ENCODE peak calls at places on chromosomes 2 and 18, in seven cellular contexts. Z is ovary, W is astrocyte, M is spleen, Q is fibroblast of mammary gland, H is left lung, S is GM06990. L is an unnamed sample.

GRCh38 chr18:75016025-75016717 is 192.8 kb downstream of the PTGR3 start:
- DNase-seq in Z (no peak), W (no peak), M (no peak), Q (no peak), H (no peak), S (peak; percentile 39), L (no peak)

GRCh38 chr2:61456746-61457420 is 14.0 kb downstream of the USP34 start:
- DNase-seq in Z (no peak), W (no peak), M (no peak), Q (no peak), H (no peak), S (no peak), L (no peak)

GRCh38 chr2:163610817-163611556 is 124.8 kb downstream of the FIGN start:
- DNase-seq in Z (no peak), W (no peak), M (no peak), Q (peak; percentile 5), H (no peak), S (no peak), L (no peak)

GRCh38 chr18:58194028-58194427 is 150.0 kb downstream of the NEDD4L start:
- DNase-seq in Z (no peak), W (no peak), M (no peak), Q (no peak), H (no peak), S (no peak), L (no peak)

GRCh38 chr2:197873293-197873701 is 68.9 kb downstream of the PLCL1 start:
- DNase-seq in Z (no peak), W (peak; percentile 78), M (no peak), Q (peak; percentile 81), H (no peak), S (no peak), L (no peak)

GRCh38 chr2:189821953-189822748 is 37.9 kb downstream of the PMS1 start:
- DNase-seq in Z (no peak), W (peak; percentile 25), M (peak; percentile 75), Q (peak; percentile 61), H (peak; percentile 72), S (peak; percentile 9), L (peak; percentile 79)

GRCh38 chr2:5250482-5250881 is 441.7 kb upstream of the SOX11 start:
- DNase-seq in Z (no peak), W (peak; percentile 12), M (no peak), Q (no peak), H (no peak), S (no peak), L (no peak)

GRCh38 chr2:65228249-65228750 is 669 bp downstream of the ACTR2 start:
- DNase-seq in Z (no peak), W (peak; percentile 37), M (no peak), Q (peak; percentile 52), H (no peak), S (peak; percentile 83), L (no peak)

GRCh38 chr2:12057436-12058166 is 311.2 kb downstream of the LPIN1 start:
- DNase-seq in Z (no peak), W (peak; percentile 45), M (peak; percentile 93), Q (no peak), H (peak; percentile 64), S (peak; percentile 87), L (no peak)

GRCh38 chr18:55243852-55244251 is 284.6 kb upstream of the CCDC68 start:
- DNase-seq in Z (peak; percentile 67), W (peak; percentile 80), M (no peak), Q (peak; percentile 88), H (no peak), S (no peak), L (no peak)

GRCh38 chr2:85134255-85135065 is 1.3 kb downstream of the TCF7L1 start:
- DNase-seq in Z (peak; percentile 57), W (peak; percentile 35), M (peak; percentile 71), Q (peak; percentile 26), H (peak; percentile 84), S (no peak), L (no peak)

GRCh38 chr2:7552825-7553550 is 635.8 kb downstream of the RNF144A start:
- DNase-seq in Z (no peak), W (no peak), M (no peak), Q (no peak), H (no peak), S (no peak), L (no peak)

GRCh38 chr2:200417389-200417788 is 92.5 kb downstream of the KCTD18 start:
- DNase-seq in Z (no peak), W (no peak), M (no peak), Q (no peak), H (no peak), S (no peak), L (no peak)

GRCh38 chr2:38794235-38794946 is 16.4 kb downstream of the GEMIN6 start:
- DNase-seq in Z (no peak), W (no peak), M (no peak), Q (no peak), H (no peak), S (no peak), L (no peak)

GRCh38 chr2:20509766-20510490 is 63.1 kb downstream of the RHOB start:
- DNase-seq in Z (peak; percentile 58), W (peak; percentile 59), M (no peak), Q (peak; percentile 61), H (peak; percentile 90), S (no peak), L (no peak)

GRCh38 chr2:151029406-151030157 is 232.1 kb downstream of the RBM43 start:
- DNase-seq in Z (no peak), W (peak; percentile 76), M (no peak), Q (peak; percentile 94), H (no peak), S (no peak), L (no peak)

GRCh38 chr2:2188344-2189111 is 142.5 kb downstream of the MYT1L start:
- DNase-seq in Z (no peak), W (no peak), M (no peak), Q (no peak), H (no peak), S (no peak), L (no peak)

GRCh38 chr18:63887424-63887823 is at the start of gene SERPINB2:
- DNase-seq in Z (no peak), W (no peak), M (no peak), Q (peak; percentile 64), H (no peak), S (peak; percentile 45), L (no peak)

GRCh38 chr2:13638181-13638580 is 921.4 kb downstream of the TRIB2 start:
- DNase-seq in Z (no peak), W (peak; percentile 76), M (no peak), Q (peak; percentile 81), H (no peak), S (no peak), L (no peak)

GRCh38 chr18:23626451-23627279 is 36.0 kb downstream of the ANKRD29 start:
- DNase-seq in Z (no peak), W (peak; percentile 39), M (no peak), Q (peak; percentile 72), H (no peak), S (no peak), L (no peak)

GRCh38 chr2:238240761-238241711 is 1.2 kb upstream of the HES6 start:
- DNase-seq in Z (peak; percentile 47), W (peak; percentile 18), M (peak; percentile 88), Q (peak; percentile 12), H (peak; percentile 90), S (peak; percentile 58), L (no peak)

GRCh38 chr18:73778052-73778395 is 369.6 kb downstream of the FBXO15 start:
- DNase-seq in Z (no peak), W (no peak), M (no peak), Q (no peak), H (no peak), S (no peak), L (no peak)

GRCh38 chr18:26865557-26865956 is at the start of gene AQP4:
- DNase-seq in Z (peak; percentile 25), W (no peak), M (no peak), Q (no peak), H (peak; percentile 83), S (no peak), L (no peak)

GRCh38 chr18:74050807-74051206 is 96.8 kb downstream of the FBXO15 start:
- DNase-seq in Z (no peak), W (no peak), M (no peak), Q (no peak), H (no peak), S (no peak), L (no peak)

GRCh38 chr2:234840336-234840735 is 111.5 kb upstream of the SH3BP4 start:
- DNase-seq in Z (peak; percentile 76), W (peak; percentile 98), M (no peak), Q (peak; percentile 95), H (no peak), S (no peak), L (no peak)

GRCh38 chr2:42888321-42888720 is 95.9 kb upstream of the HAAO start:
- DNase-seq in Z (no peak), W (peak; percentile 95), M (no peak), Q (no peak), H (no peak), S (no peak), L (peak; percentile 1)

GRCh38 chr2:8566155-8566670 is 115.6 kb upstream of the ID2 start:
- DNase-seq in Z (peak; percentile 1), W (no peak), M (no peak), Q (no peak), H (no peak), S (no peak), L (no peak)
- H3K4me3 ChIP-seq in Z (no peak overlapping the region), W (no peak overlapping the region), M (no peak overlapping the region), Q (no peak overlapping the region), H (no peak overlapping the region), S (no peak overlapping the region), L (no peak overlapping the region)

GRCh38 chr2:74527741-74528140 is 1.7 kb upstream of the DQX1 start:
- DNase-seq in Z (no peak), W (no peak), M (no peak), Q (no peak), H (no peak), S (no peak), L (no peak)
- H3K4me3 ChIP-seq in Z (no peak overlapping the region), W (no peak overlapping the region), M (peak overlapping the region; percentile 86), Q (no peak overlapping the region), H (no peak overlapping the region), S (no peak overlapping the region), L (no peak overlapping the region)

DNA sequence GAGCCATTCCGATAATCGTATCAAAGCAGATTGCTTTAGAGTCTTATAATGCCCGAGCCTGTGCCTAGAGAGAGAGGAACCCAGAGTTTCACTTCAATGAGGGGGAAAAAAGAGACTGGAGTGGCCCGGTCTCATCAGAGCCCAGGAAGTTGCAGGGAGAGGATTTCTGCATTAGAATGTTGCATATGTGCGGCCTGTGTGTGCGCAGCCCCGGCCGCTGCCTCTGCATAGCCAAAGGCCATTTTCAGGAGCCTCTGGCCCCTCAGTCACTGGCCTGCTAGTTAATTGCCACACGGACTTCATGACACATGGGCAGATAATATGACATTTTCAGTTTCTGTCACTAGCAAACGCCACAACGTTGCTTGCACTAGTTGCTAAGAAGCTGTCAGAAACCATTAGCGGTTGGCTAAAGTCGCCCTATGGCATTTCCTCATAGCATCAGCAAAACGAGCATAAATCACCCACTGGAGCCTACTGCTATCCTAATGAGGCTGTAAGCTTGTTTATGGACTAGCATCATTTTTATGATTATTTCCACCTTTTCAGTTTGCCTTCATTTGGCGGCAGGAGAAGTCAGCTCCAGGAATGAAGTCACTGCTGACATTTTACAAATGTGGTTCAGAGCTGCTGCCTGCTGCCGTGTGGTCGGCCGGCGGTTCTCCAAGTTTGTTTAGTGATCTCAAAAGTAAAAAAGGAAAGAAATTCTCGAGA is 73.6 kb downstream of the MEIS1 start:
- DNase-seq in Z (no peak), W (peak; percentile 74), M (no peak), Q (no peak), H (no peak), S (no peak), L (no peak)
- H3K4me3 ChIP-seq in Z (no peak overlapping the region), W (no peak overlapping the region), M (no peak overlapping the region), Q (no peak overlapping the region), H (no peak overlapping the region), S (no peak overlapping the region), L (no peak overlapping the region)

GRCh38 chr2:156434461-156435291 is 1.5 kb upstream of the GPD2 start:
- DNase-seq in Z (no peak), W (peak; percentile 46), M (no peak), Q (peak; percentile 48), H (no peak), S (no peak), L (no peak)
- H3K4me3 ChIP-seq in Z (peak overlapping the region; percentile 84), W (peak overlapping the region; percentile 66), M (peak overlapping the region; percentile 85), Q (peak overlapping the region; percentile 82), H (no peak overlapping the region), S (no peak overlapping the region), L (peak overlapping the region; percentile 84)